ENCODE peak calls at places on chromosomes 1 and 21, in four cellular contexts. Q is K562, P is GM12878, F is HepG2. E is an unnamed sample.

GRCh38 chr1:89966666-89967065 is 28.2 kb upstream of the ZNF326 start:
- DNase-seq in Q (no peak), P (no peak), F (no peak), E (no peak)

GRCh38 chr1:200038987-200039848 is 11.7 kb downstream of the NR5A2 start:
- DNase-seq in Q (no peak), P (no peak), F (no peak), E (peak)

GRCh38 chr1:198187973-198188588 is 31.3 kb downstream of the NEK7 start:
- DNase-seq in Q (no peak), P (no peak), F (no peak), E (no peak)

GRCh38 chr1:91732291-91732953 is 153.5 kb downstream of the TGFBR3 start:
- DNase-seq in Q (peak), P (no peak), F (no peak), E (no peak)

GRCh38 chr1:53293123-53293522 is 34.7 kb downstream of the LRP8 start:
- DNase-seq in Q (no peak), P (no peak), F (no peak), E (no peak)

GRCh38 chr1:29343476-29343875 is 107.2 kb downstream of the PTPRU start:
- DNase-seq in Q (no peak), P (no peak), F (no peak), E (no peak)

GRCh38 chr1:180515857-180516388 is 13.5 kb upstream of the ACBD6 start:
- DNase-seq in Q (peak), P (peak), F (peak), E (peak)

GRCh38 chr1:113657126-113657525 is 102.2 kb downstream of the PHTF1 start:
- DNase-seq in Q (no peak), P (no peak), F (no peak), E (no peak)

GRCh38 chr1:247209306-247209900 is 37.6 kb upstream of the ZNF124 start:
- DNase-seq in Q (no peak), P (no peak), F (no peak), E (no peak)

GRCh38 chr1:154791292-154792278 is 78.5 kb downstream of the KCNN3 start:
- DNase-seq in Q (peak), P (peak), F (no peak), E (no peak)

GRCh38 chr1:214123061-214123784 is 135.4 kb downstream of the PROX1 start:
- DNase-seq in Q (peak), P (no peak), F (peak), E (peak)

GRCh38 chr1:3702990-3703728 is 49.1 kb upstream of the CCDC27 start:
- DNase-seq in Q (no peak), P (no peak), F (no peak), E (no peak)

GRCh38 chr1:29398431-29398830 is 162.1 kb downstream of the PTPRU start:
- DNase-seq in Q (no peak), P (no peak), F (no peak), E (no peak)

GRCh38 chr1:114352797-114353196 is 158.2 kb downstream of the TRIM33 start:
- DNase-seq in Q (no peak), P (no peak), F (no peak), E (no peak)

GRCh38 chr1:225812488-225813249 is 2.7 kb downstream of the EPHX1 start:
- DNase-seq in Q (no peak), P (no peak), F (no peak), E (no peak)

GRCh38 chr1:39268112-39268581 is 63.7 kb downstream of the MACF1 start:
- DNase-seq in Q (no peak), P (no peak), F (no peak), E (peak)

GRCh38 chr1:167489581-167490340 is 28.6 kb downstream of the CD247 start:
- DNase-seq in Q (no peak), P (no peak), F (no peak), E (peak)

GRCh38 chr1:40788561-40789341 is 5.2 kb downstream of the KCNQ4 start:
- DNase-seq in Q (no peak), P (no peak), F (no peak), E (no peak)

GRCh38 chr1:228270032-228270431 is 62.2 kb downstream of the OBSCN start:
- DNase-seq in Q (no peak), P (no peak), F (no peak), E (no peak)

GRCh38 chr1:152623203-152623844 is 421 bp upstream of the LCE3A start:
- DNase-seq in Q (peak), P (no peak), F (peak), E (no peak)

GRCh38 chr1:229554886-229555621 is 3.5 kb downstream of the ABCB10 start:
- DNase-seq in Q (peak), P (no peak), F (no peak), E (no peak)

GRCh38 chr21:45041351-45041805 is 33.0 kb upstream of the ADARB1 start:
- DNase-seq in Q (no peak), P (no peak), F (no peak), E (no peak)

GRCh38 chr1:28091043-28091781 is 2.8 kb upstream of the EYA3 start:
- DNase-seq in Q (peak), P (peak), F (peak), E (peak)

GRCh38 chr21:42025392-42026071 is 15.4 kb upstream of the ZBTB21 start:
- DNase-seq in Q (no peak), P (no peak), F (no peak), E (no peak)

GRCh38 chr1:156097499-156098178 is 15.4 kb upstream of the MEX3A start:
- DNase-seq in Q (no peak), P (peak), F (no peak), E (no peak)
- TF ChIP-seq ATF2 in Q (no peak), P (no peak), F (no peak), E (no peak)

GRCh38 chr1:155934933-155935590 is 849 bp upstream of the KHDC4 start:
- DNase-seq in Q (no peak), P (no peak), F (peak), E (no peak)

GRCh38 chr1:155932085-155932484 is 2.1 kb downstream of the KHDC4 start:
- DNase-seq in Q (no peak), P (no peak), F (no peak), E (no peak)

GRCh38 chr1:155933591-155934096 is 569 bp downstream of the KHDC4 start:
- DNase-seq in Q (peak), P (no peak), F (no peak), E (no peak)

GRCh38 chr1:155932487-155932886 is 1.7 kb downstream of the KHDC4 start:
- DNase-seq in Q (no peak), P (no peak), F (no peak), E (no peak)

GRCh38 chr1:155934097-155934932 is at the start of gene KHDC4:
- DNase-seq in Q (peak), P (peak), F (peak), E (peak)
- TF ChIP-seq CTCF in Q (peak), P (no peak), F (peak), E (no peak)

GRCh38 chr1:37940299-37940947 is 6.4 kb downstream of the INPP5B start:
- DNase-seq in Q (no peak), P (no peak), F (peak), E (no peak)
- TF ChIP-seq ETV6 in Q (no peak), P (no peak), F (no peak), E (no peak)

GRCh38 chr1:111422546-111423391 is 4.8 kb downstream of the OVGP1 start:
- DNase-seq in Q (no peak), P (no peak), F (peak), E (no peak)
- TF ChIP-seq ATF2 in Q (no peak), P (no peak), F (no peak), E (no peak)

DNA sequence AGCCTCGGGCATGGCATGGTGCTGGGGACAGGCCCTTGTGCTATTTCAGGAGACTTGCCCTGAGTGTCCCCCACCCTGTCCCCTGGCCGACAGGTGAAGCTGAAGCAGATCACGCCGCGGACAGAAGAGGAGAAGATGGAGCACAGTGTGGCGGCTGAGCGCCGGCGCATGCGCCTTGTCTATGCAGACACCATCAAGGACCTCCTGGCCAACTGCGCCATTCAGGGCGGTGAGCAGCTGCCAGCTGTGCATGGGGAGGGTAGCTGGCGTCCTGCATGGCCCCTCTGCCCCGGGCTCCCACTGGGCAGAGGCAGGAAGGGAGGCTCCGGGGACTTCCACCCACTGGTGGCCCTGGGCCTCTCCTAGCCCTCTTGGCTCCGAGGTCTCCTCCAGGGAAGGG is 28.9 kb downstream of the FAM151A start:
- DNase-seq in Q (no peak), P (no peak), F (no peak), E (no peak)
- TF ChIP-seq CTCF in Q (no peak), P (no peak), F (no peak), E (no peak)

GRCh38 chr1:74504125-74505065 is 8.0 kb downstream of the LRRC53 start:
- DNase-seq in Q (peak), P (peak), F (peak), E (peak)
- TF ChIP-seq ETV6 in Q (no peak), P (no peak), F (no peak), E (no peak)

DNA sequence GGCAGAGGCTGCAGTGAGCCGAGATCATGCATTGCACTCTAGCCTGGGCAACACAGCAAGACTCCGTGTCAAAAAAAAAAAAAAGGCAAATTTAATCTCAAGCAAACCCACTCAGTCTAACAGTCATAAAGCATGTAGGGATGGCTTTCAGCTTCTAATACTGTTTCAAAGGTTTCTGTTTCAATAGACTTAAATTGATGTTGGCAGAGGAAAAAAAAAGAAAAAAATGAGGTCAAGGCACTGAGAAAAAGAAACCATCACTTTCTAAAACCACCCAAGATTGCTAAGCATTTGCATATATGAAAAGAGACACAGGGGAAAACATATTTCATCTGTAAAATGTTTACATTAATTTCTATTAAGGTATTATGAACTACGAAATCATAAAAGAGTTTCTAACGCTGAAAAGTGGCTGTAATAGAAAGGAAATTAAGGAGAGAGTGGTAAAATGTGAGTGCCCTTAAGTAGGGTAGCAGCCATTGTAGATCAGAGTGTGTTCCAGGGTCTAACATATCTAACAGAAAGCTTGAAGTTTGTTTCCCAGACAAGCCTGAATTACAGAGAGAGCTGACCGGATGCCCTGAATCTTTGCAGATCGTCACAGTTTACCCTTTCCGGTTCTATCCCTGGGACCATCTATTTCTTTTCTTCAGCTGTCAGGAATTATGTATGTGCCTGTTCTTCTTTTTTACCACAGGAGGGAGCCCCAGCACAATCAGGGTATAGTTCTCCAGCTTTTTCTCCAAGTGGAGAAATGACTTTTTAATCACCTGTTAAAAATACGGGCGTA is 70.0 kb downstream of the PLD5 start:
- DNase-seq in Q (peak), P (no peak), F (peak), E (no peak)
- TF ChIP-seq ATF2 in Q (no peak), P (no peak), F (no peak), E (no peak)

GRCh38 chr1:234409328-234409727 is 36.1 kb downstream of the COA6 start:
- DNase-seq in Q (no peak), P (no peak), F (no peak), E (no peak)
- TF ChIP-seq CTCF in Q (no peak), P (peak), F (peak), E (no peak)

GRCh38 chr1:62076286-62076685 is 118.4 kb upstream of the L1TD1 start:
- DNase-seq in Q (peak), P (no peak), F (peak), E (no peak)
- TF ChIP-seq ETV6 in Q (no peak), P (no peak), F (no peak), E (no peak)

GRCh38 chr1:244820131-244820530 is 15.3 kb upstream of the COX20 start:
- DNase-seq in Q (no peak), P (no peak), F (no peak), E (no peak)

GRCh38 chr1:244821134-244821533 is 14.3 kb upstream of the COX20 start:
- DNase-seq in Q (no peak), P (no peak), F (no peak), E (no peak)

GRCh38 chr1:244815600-244816099 is 19.8 kb upstream of the COX20 start:
- DNase-seq in Q (no peak), P (peak), F (no peak), E (peak)

GRCh38 chr1:244813327-244813726 is 22.1 kb upstream of the COX20 start:
- DNase-seq in Q (no peak), P (no peak), F (no peak), E (no peak)

GRCh38 chr1:244817415-244817894 is 18.0 kb upstream of the COX20 start:
- DNase-seq in Q (no peak), P (no peak), F (peak), E (no peak)
- TF ChIP-seq ATF2 in Q (no peak), P (no peak), F (peak), E (no peak)

E was measured in WTC11.